ENCODE peak calls at places on chromosome 7, in six cellular contexts. One of them, this sample, is unnamed.

GRCh38 chr7:140605337-140605736 is 35.3 kb downstream of the DENND2A start:
- DNase-seq in heart right ventricle: no peak
- DNase-seq in fibroblast of the aortic adventitia: peak; percentile 30
- DNase-seq in GM20000: no peak
- DNase-seq in GM13976: no peak
- DNase-seq in right lobe of liver: no peak
- DNase-seq in this sample: no peak

GRCh38 chr7:144057954-144058353 is 9.2 kb downstream of the OR2A5 start:
- DNase-seq in GM20000: no peak
- DNase-seq in heart right ventricle: no peak
- DNase-seq in fibroblast of the aortic adventitia: no peak
- DNase-seq in right lobe of liver: no peak
- DNase-seq in GM13976: no peak
- DNase-seq in this sample: no peak

GRCh38 chr7:40324889-40325288 is 190.1 kb downstream of the SUGCT start:
- DNase-seq in GM20000: no peak
- DNase-seq in GM13976: no peak
- DNase-seq in fibroblast of the aortic adventitia: peak; percentile 81
- DNase-seq in right lobe of liver: no peak
- DNase-seq in heart right ventricle: no peak
- DNase-seq in this sample: no peak

GRCh38 chr7:67937717-67938191 is 941.1 kb downstream of the TYW1 start:
- DNase-seq in GM20000: no peak
- DNase-seq in GM13976: no peak
- DNase-seq in fibroblast of the aortic adventitia: peak; percentile 59
- DNase-seq in right lobe of liver: no peak
- DNase-seq in heart right ventricle: peak; percentile 15
- DNase-seq in this sample: no peak

GRCh38 chr7:94301024-94301588 is 93.6 kb upstream of the COL1A2 start:
- DNase-seq in GM20000: no peak
- DNase-seq in heart right ventricle: peak; percentile 65
- DNase-seq in GM13976: no peak
- DNase-seq in right lobe of liver: no peak
- DNase-seq in fibroblast of the aortic adventitia: peak; percentile 97
- DNase-seq in this sample: peak; percentile 40

GRCh38 chr7:134667899-134668298 is 21.2 kb downstream of the BPGM start:
- DNase-seq in GM20000: no peak
- DNase-seq in GM13976: no peak
- DNase-seq in fibroblast of the aortic adventitia: no peak
- DNase-seq in heart right ventricle: no peak
- DNase-seq in right lobe of liver: no peak
- DNase-seq in this sample: no peak

GRCh38 chr7:127366680-127367079 is 25.8 kb downstream of the ZNF800 start:
- DNase-seq in GM20000: no peak
- DNase-seq in right lobe of liver: no peak
- DNase-seq in GM13976: no peak
- DNase-seq in heart right ventricle: no peak
- DNase-seq in fibroblast of the aortic adventitia: no peak
- DNase-seq in this sample: no peak

GRCh38 chr7:42214063-42214679 is 22.8 kb downstream of the GLI3 start:
- DNase-seq in GM20000: no peak
- DNase-seq in right lobe of liver: no peak
- DNase-seq in fibroblast of the aortic adventitia: no peak
- DNase-seq in heart right ventricle: no peak
- DNase-seq in GM13976: no peak
- DNase-seq in this sample: no peak

GRCh38 chr7:36565792-36566356 is 158.4 kb downstream of the AOAH start:
- DNase-seq in right lobe of liver: no peak
- DNase-seq in GM20000: no peak
- DNase-seq in heart right ventricle: no peak
- DNase-seq in fibroblast of the aortic adventitia: peak; percentile 22
- DNase-seq in GM13976: no peak
- DNase-seq in this sample: no peak

GRCh38 chr7:134351424-134351823 is 34.7 kb upstream of the SLC35B4 start:
- DNase-seq in GM20000: no peak
- DNase-seq in fibroblast of the aortic adventitia: no peak
- DNase-seq in GM13976: no peak
- DNase-seq in right lobe of liver: no peak
- DNase-seq in heart right ventricle: no peak
- DNase-seq in this sample: no peak

GRCh38 chr7:36278767-36279171 is 110.9 kb upstream of the ANLN start:
- DNase-seq in right lobe of liver: peak; percentile 29
- DNase-seq in fibroblast of the aortic adventitia: peak; percentile 68
- DNase-seq in heart right ventricle: no peak
- DNase-seq in GM13976: no peak
- DNase-seq in GM20000: no peak
- DNase-seq in this sample: no peak

GRCh38 chr7:141220263-141220662 is 146.4 kb downstream of the TMEM178B start:
- DNase-seq in right lobe of liver: no peak
- DNase-seq in GM20000: no peak
- DNase-seq in heart right ventricle: no peak
- DNase-seq in fibroblast of the aortic adventitia: no peak
- DNase-seq in GM13976: no peak
- DNase-seq in this sample: peak; percentile 53

GRCh38 chr7:143374556-143374955 is 6.6 kb upstream of the ZYX start:
- DNase-seq in GM13976: no peak
- DNase-seq in heart right ventricle: no peak
- DNase-seq in fibroblast of the aortic adventitia: no peak
- DNase-seq in right lobe of liver: no peak
- DNase-seq in GM20000: no peak
- DNase-seq in this sample: no peak

GRCh38 chr7:81960026-81960425 is 190.2 kb upstream of the HGF start:
- DNase-seq in GM13976: no peak
- DNase-seq in fibroblast of the aortic adventitia: peak; percentile 70
- DNase-seq in right lobe of liver: no peak
- DNase-seq in heart right ventricle: no peak
- DNase-seq in GM20000: no peak
- DNase-seq in this sample: no peak

GRCh38 chr7:93725954-93726353 is 151.4 kb upstream of the CALCR start:
- DNase-seq in fibroblast of the aortic adventitia: no peak
- DNase-seq in GM20000: no peak
- DNase-seq in GM13976: no peak
- DNase-seq in heart right ventricle: no peak
- DNase-seq in right lobe of liver: no peak
- DNase-seq in this sample: no peak

GRCh38 chr7:131109757-131110293 is 217.9 kb upstream of the MKLN1 start:
- DNase-seq in fibroblast of the aortic adventitia: peak; percentile 87
- DNase-seq in right lobe of liver: peak; percentile 77
- DNase-seq in GM20000: peak; percentile 76
- DNase-seq in GM13976: peak; percentile 76
- DNase-seq in heart right ventricle: peak; percentile 86
- DNase-seq in this sample: peak; percentile 56
- TF ChIP-seq CTCF in fibroblast of the aortic adventitia: no peak
- TF ChIP-seq CTCF in right lobe of liver: no peak
- TF ChIP-seq CTCF in GM20000: no peak
- TF ChIP-seq CTCF in GM13976: no peak
- TF ChIP-seq CTCF in heart right ventricle: no peak
- TF ChIP-seq CTCF in this sample: no peak

GRCh38 chr7:28362812-28363211 is 49.5 kb upstream of the CREB5 start:
- DNase-seq in GM13976: no peak
- DNase-seq in GM20000: no peak
- DNase-seq in right lobe of liver: no peak
- DNase-seq in heart right ventricle: no peak
- DNase-seq in fibroblast of the aortic adventitia: no peak
- DNase-seq in this sample: no peak
- TF ChIP-seq CTCF in GM13976: no peak
- TF ChIP-seq CTCF in GM20000: no peak
- TF ChIP-seq CTCF in right lobe of liver: no peak
- TF ChIP-seq CTCF in heart right ventricle: no peak
- TF ChIP-seq CTCF in fibroblast of the aortic adventitia: no peak
- TF ChIP-seq CTCF in this sample: no peak

DNA sequence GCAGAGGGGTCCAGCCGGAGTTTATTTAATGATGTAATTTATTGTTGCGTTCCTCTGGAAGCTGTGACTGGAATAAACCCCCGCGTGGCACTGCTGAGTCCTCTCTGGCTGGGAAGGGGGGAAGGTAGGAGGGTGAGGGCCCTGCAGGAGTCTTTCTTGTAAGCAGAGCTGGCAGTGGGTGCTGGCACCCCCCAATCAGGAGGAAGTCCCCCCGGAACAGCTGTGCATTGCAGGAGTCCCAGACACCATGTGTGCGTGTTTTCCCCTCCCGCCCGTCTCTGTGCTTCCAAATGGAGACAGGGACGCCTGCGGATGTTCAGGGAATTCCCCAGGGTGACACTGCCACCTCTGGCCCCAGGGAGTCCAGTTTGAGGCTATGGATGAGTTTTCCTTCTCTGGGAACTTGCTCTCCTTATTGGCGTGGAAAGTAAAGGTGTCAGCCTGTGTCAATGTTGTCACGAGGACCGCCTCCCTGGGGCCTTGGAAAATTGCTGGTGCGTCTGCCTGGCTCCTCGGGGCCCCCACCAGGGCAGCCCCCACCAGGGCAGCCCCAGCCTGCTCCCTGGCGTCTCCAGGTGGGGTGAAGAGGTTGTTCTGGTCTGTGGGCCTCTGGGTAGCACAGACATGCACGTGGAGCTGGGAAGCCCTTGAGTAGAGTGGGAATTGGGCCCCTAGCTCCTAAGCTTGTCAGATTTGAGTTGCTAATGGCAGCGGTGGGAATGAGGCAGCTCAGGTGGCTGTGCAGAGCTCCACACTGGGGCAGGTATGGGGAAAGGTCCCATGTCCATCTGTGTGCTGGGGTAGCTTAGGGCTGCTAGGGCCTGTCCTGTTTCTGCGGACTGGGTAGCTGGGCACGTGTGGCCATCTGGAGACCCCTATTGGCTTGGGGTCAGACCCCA is 2.7 kb downstream of the FZD9 start:
- DNase-seq in GM20000: no peak
- DNase-seq in heart right ventricle: no peak
- DNase-seq in right lobe of liver: no peak
- DNase-seq in GM13976: no peak
- DNase-seq in fibroblast of the aortic adventitia: no peak
- DNase-seq in this sample: peak; percentile 52
- TF ChIP-seq CTCF in GM20000: no peak
- TF ChIP-seq CTCF in heart right ventricle: no peak
- TF ChIP-seq CTCF in right lobe of liver: no peak
- TF ChIP-seq CTCF in GM13976: no peak
- TF ChIP-seq CTCF in fibroblast of the aortic adventitia: no peak
- TF ChIP-seq CTCF in this sample: peak; percentile 53

GRCh38 chr7:74253331-74253730 is 868 bp downstream of the RFC2 start:
- DNase-seq in fibroblast of the aortic adventitia: no peak
- DNase-seq in heart right ventricle: no peak
- DNase-seq in GM13976: no peak
- DNase-seq in GM20000: no peak
- DNase-seq in right lobe of liver: no peak
- DNase-seq in this sample: no peak

GRCh38 chr7:74254858-74255379 is 720 bp upstream of the RFC2 start:
- DNase-seq in right lobe of liver: no peak
- DNase-seq in GM13976: no peak
- DNase-seq in fibroblast of the aortic adventitia: no peak
- DNase-seq in heart right ventricle: no peak
- DNase-seq in GM20000: no peak
- DNase-seq in this sample: no peak

GRCh38 chr7:74256446-74257408 is 2.5 kb upstream of the RFC2 start:
- DNase-seq in GM20000: no peak
- DNase-seq in fibroblast of the aortic adventitia: peak; percentile 86
- DNase-seq in GM13976: peak; percentile 2
- DNase-seq in heart right ventricle: peak; percentile 54
- DNase-seq in right lobe of liver: no peak
- DNase-seq in this sample: no peak

GRCh38 chr7:74252893-74253292 is 1.3 kb downstream of the RFC2 start:
- DNase-seq in GM20000: no peak
- DNase-seq in fibroblast of the aortic adventitia: no peak
- DNase-seq in GM13976: peak; percentile 11
- DNase-seq in right lobe of liver: peak; percentile 79
- DNase-seq in heart right ventricle: no peak
- DNase-seq in this sample: no peak

GRCh38 chr7:74253975-74254857 is at the start of gene RFC2:
- DNase-seq in right lobe of liver: peak; percentile 99
- DNase-seq in GM13976: peak; percentile 99
- DNase-seq in GM20000: peak; percentile 96
- DNase-seq in fibroblast of the aortic adventitia: peak; percentile 94
- DNase-seq in heart right ventricle: peak; percentile 97
- DNase-seq in this sample: peak; percentile 95
- TF ChIP-seq CTCF in right lobe of liver: no peak
- TF ChIP-seq CTCF in GM13976: no peak
- TF ChIP-seq CTCF in GM20000: no peak
- TF ChIP-seq CTCF in fibroblast of the aortic adventitia: peak; percentile 4
- TF ChIP-seq CTCF in heart right ventricle: no peak
- TF ChIP-seq CTCF in this sample: peak; percentile 15

GRCh38 chr7:1844336-1844955 is 174.4 kb downstream of the ELFN1 start:
- DNase-seq in fibroblast of the aortic adventitia: no peak
- DNase-seq in right lobe of liver: peak; percentile 41
- DNase-seq in GM13976: no peak
- DNase-seq in heart right ventricle: no peak
- DNase-seq in GM20000: no peak
- DNase-seq in this sample: peak; percentile 18
- TF ChIP-seq CTCF in fibroblast of the aortic adventitia: no peak
- TF ChIP-seq CTCF in right lobe of liver: no peak
- TF ChIP-seq CTCF in GM13976: no peak
- TF ChIP-seq CTCF in heart right ventricle: no peak
- TF ChIP-seq CTCF in GM20000: no peak
- TF ChIP-seq CTCF in this sample: peak; percentile 29

DNA sequence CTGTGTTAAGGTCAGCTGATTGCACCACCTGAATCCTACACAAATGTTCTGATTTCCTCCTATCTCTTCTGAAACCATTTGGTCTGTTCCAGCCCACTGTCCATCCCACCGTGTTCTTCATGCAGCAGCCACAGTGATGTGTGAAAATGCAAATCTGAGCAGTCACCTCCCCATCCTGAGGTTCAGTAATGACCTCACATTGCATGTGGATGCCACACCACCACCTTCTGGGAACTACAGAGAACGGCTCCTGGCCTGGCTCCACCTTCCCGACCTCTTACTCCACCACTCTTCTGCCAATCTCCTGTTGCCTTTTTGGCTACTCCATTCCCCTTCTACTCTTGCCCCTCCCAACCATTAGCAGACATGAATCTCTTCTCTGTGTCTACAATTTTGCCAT is 244.4 kb downstream of the TNS3 start:
- DNase-seq in heart right ventricle: peak; percentile 42
- DNase-seq in fibroblast of the aortic adventitia: no peak
- DNase-seq in GM20000: peak; percentile 55
- DNase-seq in GM13976: peak; percentile 55
- DNase-seq in right lobe of liver: peak; percentile 39
- DNase-seq in this sample: no peak
- TF ChIP-seq CTCF in heart right ventricle: no peak
- TF ChIP-seq CTCF in fibroblast of the aortic adventitia: no peak
- TF ChIP-seq CTCF in GM20000: no peak
- TF ChIP-seq CTCF in GM13976: no peak
- TF ChIP-seq CTCF in right lobe of liver: no peak
- TF ChIP-seq CTCF in this sample: no peak

This sample was measured in WERI-Rb-1.